ENCODE peak calls at places on chromosome 13, in seven cellular contexts. P is coronary artery, E is gastrocnemius medialis, I is ascending aorta, X is BE2C, B is lower lobe of right lung, L is HFFc6. A is an unnamed sample.

GRCh38 chr13:29993716-29994488 is 143.5 kb upstream of the UBL3 start:
- DNase-seq in P (no peak), E (no peak), I (no peak), X (no peak), B (no peak), L (peak; percentile 81), A (no peak)

GRCh38 chr13:109790071-109790470 is 3.7 kb upstream of the IRS2 start:
- DNase-seq in P (no peak), E (no peak), I (no peak), X (no peak), B (no peak), L (no peak), A (no peak)

GRCh38 chr13:39516140-39516539 is 86.9 kb downstream of the LHFPL6 start:
- DNase-seq in P (no peak), E (no peak), I (no peak), X (no peak), B (no peak), L (peak; percentile 18), A (no peak)

GRCh38 chr13:49869514-49869913 is 66.6 kb downstream of the SPRYD7 start:
- DNase-seq in P (no peak), E (no peak), I (no peak), X (peak; percentile 48), B (no peak), L (peak; percentile 18), A (no peak)

GRCh38 chr13:107190065-107190464 is 622.1 kb upstream of the ARGLU1 start:
- DNase-seq in P (no peak), E (no peak), I (no peak), X (no peak), B (no peak), L (no peak), A (no peak)

GRCh38 chr13:27643334-27644158 is 21.9 kb downstream of the POLR1D start:
- DNase-seq in P (no peak), E (no peak), I (no peak), X (no peak), B (no peak), L (no peak), A (no peak)

GRCh38 chr13:113366031-113366588 is 2.2 kb upstream of the GRTP1 start:
- DNase-seq in P (no peak), E (no peak), I (peak; percentile 49), X (no peak), B (no peak), L (no peak), A (peak; percentile 84)

GRCh38 chr13:93862259-93862658 is 617.2 kb downstream of the DCT start:
- DNase-seq in P (no peak), E (no peak), I (no peak), X (no peak), B (no peak), L (peak; percentile 7), A (no peak)

GRCh38 chr13:79448413-79448812 is 32.5 kb upstream of the NDFIP2 start:
- DNase-seq in P (no peak), E (no peak), I (no peak), X (no peak), B (no peak), L (no peak), A (no peak)

GRCh38 chr13:72651196-72651595 is 76.2 kb downstream of the MZT1 start:
- DNase-seq in P (no peak), E (no peak), I (no peak), X (peak; percentile 19), B (no peak), L (no peak), A (no peak)

GRCh38 chr13:27174766-27175455 is 3.3 kb upstream of the USP12 start:
- DNase-seq in P (no peak), E (no peak), I (no peak), X (no peak), B (no peak), L (peak; percentile 72), A (no peak)

GRCh38 chr13:21069561-21070004 is 8.2 kb upstream of the LATS2 start:
- DNase-seq in P (no peak), E (peak; percentile 38), I (no peak), X (no peak), B (no peak), L (peak; percentile 98), A (no peak)

GRCh38 chr13:101988140-101988539 is 413.7 kb downstream of the FGF14 start:
- DNase-seq in P (no peak), E (no peak), I (no peak), X (no peak), B (no peak), L (no peak), A (no peak)

GRCh38 chr13:64930636-64931035 is 2299.5 kb downstream of the PCDH9 start:
- DNase-seq in P (no peak), E (no peak), I (no peak), X (no peak), B (no peak), L (no peak), A (no peak)

GRCh38 chr13:50593228-50593627 is 250.3 kb downstream of the DLEU7 start:
- DNase-seq in P (no peak), E (no peak), I (no peak), X (no peak), B (no peak), L (no peak), A (no peak)

GRCh38 chr13:24997367-24997967 is 98.5 kb upstream of the PABPC3 start:
- DNase-seq in P (no peak), E (no peak), I (no peak), X (peak; percentile 29), B (no peak), L (peak; percentile 26), A (no peak)

GRCh38 chr13:111115841-111116500 is 861 bp downstream of the ARHGEF7 start:
- DNase-seq in P (no peak), E (no peak), I (peak; percentile 80), X (no peak), B (no peak), L (peak; percentile 79), A (peak; percentile 96)

GRCh38 chr13:97945792-97946419 is 7.6 kb upstream of the IPO5 start:
- DNase-seq in P (no peak), E (no peak), I (no peak), X (no peak), B (no peak), L (peak; percentile 38), A (no peak)

DNA sequence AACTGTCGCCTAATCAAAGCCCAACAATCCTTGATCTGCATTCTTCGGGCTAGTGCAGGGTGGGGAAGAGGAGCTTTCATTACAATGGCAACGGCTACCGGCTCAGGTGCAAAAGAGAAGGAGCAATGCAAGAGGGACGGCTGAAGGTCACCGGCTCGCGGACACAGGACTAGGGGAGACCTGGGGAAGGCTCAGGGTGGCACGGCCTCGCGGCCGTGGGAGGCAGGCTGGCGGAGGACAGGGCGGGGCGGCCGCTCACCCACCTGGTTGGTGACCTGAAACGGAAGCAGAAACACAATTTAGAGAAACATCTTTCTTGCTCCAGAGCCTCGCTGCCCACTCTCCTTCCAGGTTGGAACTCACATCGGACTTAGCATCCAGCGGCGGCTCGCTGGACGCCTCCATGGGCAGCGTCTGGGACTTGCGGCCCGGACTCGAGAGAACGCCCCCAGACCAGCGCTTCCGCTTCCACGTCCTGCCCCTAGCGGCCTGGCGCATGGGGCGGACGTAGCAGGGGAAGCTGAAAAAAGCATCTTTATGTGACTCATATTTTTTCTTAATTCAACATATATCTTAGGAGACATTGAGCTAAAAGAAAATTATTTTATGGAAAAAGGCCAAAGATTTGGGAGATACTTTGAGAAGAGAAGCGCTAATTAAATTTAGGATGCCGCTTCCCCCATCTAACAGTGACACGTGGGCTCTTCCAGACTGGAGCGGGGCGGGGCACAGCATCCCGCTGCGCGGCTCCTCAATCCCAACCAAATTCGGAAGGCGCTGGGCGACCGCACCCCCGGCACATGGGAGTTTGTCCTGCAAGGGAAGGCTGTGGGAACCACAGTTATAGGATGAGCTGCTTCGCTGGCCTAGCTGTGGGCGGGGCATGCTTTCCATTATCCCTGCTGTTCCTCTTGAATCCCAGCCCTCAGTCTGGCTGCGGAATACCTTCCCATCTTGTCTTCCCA is at the start of gene COMMD6:
- DNase-seq in P (peak; percentile 86), E (peak; percentile 46), I (peak; percentile 87), X (peak; percentile 91), B (peak; percentile 89), L (peak; percentile 87), A (peak; percentile 90)
- TF ChIP-seq CTCF in P (peak; percentile 85), E (peak; percentile 81), I (peak; percentile 58), X (no peak), B (peak; percentile 73), L (peak; percentile 87), A (peak; percentile 35)

DNA sequence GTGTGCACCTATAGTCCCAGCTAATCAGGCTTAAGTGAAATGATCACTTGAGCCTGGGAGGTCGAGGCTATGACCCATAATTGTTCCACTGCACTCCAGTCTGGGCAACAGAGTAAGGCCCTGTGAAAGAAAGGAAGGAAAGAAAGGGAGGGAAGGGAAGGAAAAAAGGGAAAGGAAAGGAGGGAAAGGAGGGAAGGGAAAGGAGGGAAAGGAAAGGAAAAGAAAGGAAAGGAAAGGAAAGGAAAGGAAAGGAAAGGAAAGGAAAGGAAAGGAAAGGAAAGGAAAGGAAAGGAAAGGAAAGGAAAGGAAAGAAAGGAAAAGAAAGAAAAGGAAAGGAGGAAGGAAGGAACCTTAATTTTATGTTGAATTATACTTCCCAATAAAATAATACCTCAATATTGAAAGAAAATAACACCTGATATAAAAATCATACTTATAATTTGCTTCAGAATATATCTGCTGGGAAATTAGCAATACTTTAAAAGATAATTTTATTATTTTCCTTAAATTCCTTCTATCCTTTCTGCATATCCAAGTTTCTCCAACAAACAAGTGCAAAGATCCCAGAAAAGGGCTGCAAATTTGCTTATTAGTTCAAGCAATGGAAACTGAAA is 177.3 kb downstream of the KLF12 start:
- DNase-seq in P (no peak), E (no peak), I (no peak), X (no peak), B (no peak), L (no peak), A (no peak)
- TF ChIP-seq CTCF in P (no peak), E (no peak), I (no peak), X (no peak), B (no peak), L (no peak), A (no peak)

GRCh38 chr13:28680541-28680940 is 21.6 kb downstream of the POMP start:
- DNase-seq in P (no peak), E (no peak), I (no peak), X (no peak), B (no peak), L (no peak), A (no peak)

GRCh38 chr13:28684257-28684656 is 25.3 kb downstream of the POMP start:
- DNase-seq in P (no peak), E (no peak), I (no peak), X (peak; percentile 73), B (no peak), L (no peak), A (no peak)

GRCh38 chr13:28679628-28680027 is 20.7 kb downstream of the POMP start:
- DNase-seq in P (no peak), E (no peak), I (no peak), X (no peak), B (no peak), L (no peak), A (no peak)

GRCh38 chr13:28678809-28679208 is 19.9 kb downstream of the POMP start:
- DNase-seq in P (no peak), E (no peak), I (no peak), X (no peak), B (no peak), L (no peak), A (no peak)
- TF ChIP-seq CTCF in P (no peak), E (no peak), I (no peak), X (peak; percentile 33), B (no peak), L (peak; percentile 41), A (no peak)

DNA sequence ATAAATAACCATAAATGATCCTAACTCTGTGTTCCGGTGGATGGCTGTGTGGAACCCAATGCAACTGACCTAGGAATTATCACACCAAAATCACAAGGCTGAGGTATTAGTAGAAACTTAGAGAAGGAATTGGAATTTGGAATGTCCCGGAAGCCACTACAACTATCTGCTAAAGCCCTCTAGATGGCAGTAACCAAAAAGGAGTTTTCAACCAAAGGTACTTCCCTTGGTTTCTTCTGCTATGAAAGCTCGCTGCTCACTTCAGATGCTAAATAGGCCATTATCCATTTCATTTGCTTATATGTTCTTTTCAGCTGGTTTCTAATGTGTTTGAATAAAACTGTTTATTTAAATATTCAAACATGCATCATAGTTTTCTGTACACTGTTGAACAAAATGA is 1589.1 kb upstream of the SPRY2 start:
- DNase-seq in P (no peak), E (no peak), I (no peak), X (no peak), B (no peak), L (peak; percentile 19), A (no peak)
- TF ChIP-seq CTCF in P (no peak), E (no peak), I (peak; percentile 9), X (peak; percentile 82), B (peak; percentile 29), L (peak; percentile 65), A (peak; percentile 71)